ENCODE peak calls at places on chromosomes 6 and 20, in five cellular contexts. T is colonic mucosa; W is left ventricle myocardium inferior; Q is right cardiac atrium; I is CD8-positive, alpha-beta memory T cell. L is an unnamed sample.

GRCh38 chr6:108689279-108690161 is 128.8 kb downstream of the FOXO3 start:
- DNase-seq in T (peak; percentile 42), W (peak; percentile 88), Q (peak; percentile 93), I (no peak), L (no peak)

GRCh38 chr20:41249781-41250281 is 67.7 kb downstream of the ZHX3 start:
- DNase-seq in T (no peak), W (no peak), Q (peak; percentile 67), I (no peak), L (no peak)

GRCh38 chr6:78243519-78243918 is 590.7 kb downstream of the MEI4 start:
- DNase-seq in T (no peak), W (no peak), Q (no peak), I (no peak), L (no peak)

GRCh38 chr6:129605962-129606361 is 104.0 kb downstream of the ARHGAP18 start:
- DNase-seq in T (no peak), W (no peak), Q (no peak), I (no peak), L (no peak)

GRCh38 chr6:135617222-135617621 is 119.7 kb upstream of the AHI1 start:
- DNase-seq in T (no peak), W (no peak), Q (no peak), I (no peak), L (no peak)

GRCh38 chr6:22699046-22699639 is 129.8 kb downstream of the HDGFL1 start:
- DNase-seq in T (no peak), W (no peak), Q (no peak), I (no peak), L (no peak)

GRCh38 chr20:23244916-23245552 is 105.6 kb upstream of the NXT1 start:
- DNase-seq in T (no peak), W (no peak), Q (no peak), I (no peak), L (no peak)

GRCh38 chr6:44932651-44933091 is 395.5 kb upstream of the RUNX2 start:
- DNase-seq in T (no peak), W (no peak), Q (no peak), I (peak; percentile 81), L (no peak)

GRCh38 chr6:167495506-167496391 is 170.9 kb downstream of the TTLL2 start:
- DNase-seq in T (no peak), W (no peak), Q (no peak), I (no peak), L (no peak)

GRCh38 chr6:142530566-142530965 is 228.8 kb downstream of the ADGRG6 start:
- DNase-seq in T (no peak), W (no peak), Q (no peak), I (no peak), L (no peak)

GRCh38 chr6:167497387-167498056 is 172.6 kb downstream of the TTLL2 start:
- DNase-seq in T (no peak), W (no peak), Q (no peak), I (no peak), L (no peak)

GRCh38 chr6:156590482-156590881 is 186.7 kb upstream of the ARID1B start:
- DNase-seq in T (no peak), W (no peak), Q (no peak), I (no peak), L (no peak)

GRCh38 chr6:170284866-170285469 is 5.9 kb downstream of the DLL1 start:
- DNase-seq in T (no peak), W (no peak), Q (no peak), I (no peak), L (no peak)

GRCh38 chr6:118902731-118903130 is 8.8 kb downstream of the ASF1A start:
- DNase-seq in T (no peak), W (no peak), Q (no peak), I (no peak), L (no peak)

GRCh38 chr6:157929076-157929475 is 52.6 kb upstream of the SYNJ2 start:
- DNase-seq in T (no peak), W (no peak), Q (peak; percentile 21), I (no peak), L (no peak)

GRCh38 chr6:24205020-24205492 is 79.0 kb downstream of the NRSN1 start:
- DNase-seq in T (peak; percentile 21), W (no peak), Q (no peak), I (peak; percentile 10), L (no peak)

GRCh38 chr6:166553563-166554271 is 32.8 kb downstream of the RAMACL start:
- DNase-seq in T (peak; percentile 30), W (peak; percentile 50), Q (peak; percentile 69), I (no peak), L (no peak)

GRCh38 chr6:166683477-166683876 is 56.4 kb upstream of the RPS6KA2 start:
- DNase-seq in T (no peak), W (no peak), Q (no peak), I (no peak), L (no peak)

GRCh38 chr6:117352466-117353081 is 73.2 kb downstream of the ROS1 start:
- DNase-seq in T (peak; percentile 20), W (no peak), Q (no peak), I (no peak), L (no peak)

GRCh38 chr6:107637914-107638313 is 148.0 kb downstream of the SOBP start:
- DNase-seq in T (no peak), W (no peak), Q (no peak), I (no peak), L (no peak)

GRCh38 chr20:2037296-2037914 is 43.5 kb upstream of the PDYN start:
- DNase-seq in T (no peak), W (no peak), Q (no peak), I (no peak), L (no peak)

GRCh38 chr20:61369731-61370520 is 117.9 kb downstream of the CDH4 start:
- DNase-seq in T (no peak), W (no peak), Q (no peak), I (no peak), L (no peak)

GRCh38 chr20:45053441-45054351 is 47.2 kb downstream of the KCNS1 start:
- DNase-seq in T (no peak), W (no peak), Q (no peak), I (no peak), L (no peak)
- H3K4me1 ChIP-seq in T (no peaks in the 10 kb centered on the region), W (peaks cover 51% of the 10 kb centered on the region), Q (peaks cover 6% of the 10 kb centered on the region), I (peaks cover 62% of the 10 kb centered on the region), L (peaks cover 59% of the 10 kb centered on the region)

GRCh38 chr6:140318408-140318807 is 944.0 kb upstream of the CITED2 start:
- DNase-seq in T (no peak), W (no peak), Q (no peak), I (no peak), L (no peak)
- H3K27ac ChIP-seq in T (no peak overlapping the region), W (peak overlapping the region; percentile 42), Q (peak overlapping the region; percentile 81), I (no peak overlapping the region), L (no peak overlapping the region)

DNA sequence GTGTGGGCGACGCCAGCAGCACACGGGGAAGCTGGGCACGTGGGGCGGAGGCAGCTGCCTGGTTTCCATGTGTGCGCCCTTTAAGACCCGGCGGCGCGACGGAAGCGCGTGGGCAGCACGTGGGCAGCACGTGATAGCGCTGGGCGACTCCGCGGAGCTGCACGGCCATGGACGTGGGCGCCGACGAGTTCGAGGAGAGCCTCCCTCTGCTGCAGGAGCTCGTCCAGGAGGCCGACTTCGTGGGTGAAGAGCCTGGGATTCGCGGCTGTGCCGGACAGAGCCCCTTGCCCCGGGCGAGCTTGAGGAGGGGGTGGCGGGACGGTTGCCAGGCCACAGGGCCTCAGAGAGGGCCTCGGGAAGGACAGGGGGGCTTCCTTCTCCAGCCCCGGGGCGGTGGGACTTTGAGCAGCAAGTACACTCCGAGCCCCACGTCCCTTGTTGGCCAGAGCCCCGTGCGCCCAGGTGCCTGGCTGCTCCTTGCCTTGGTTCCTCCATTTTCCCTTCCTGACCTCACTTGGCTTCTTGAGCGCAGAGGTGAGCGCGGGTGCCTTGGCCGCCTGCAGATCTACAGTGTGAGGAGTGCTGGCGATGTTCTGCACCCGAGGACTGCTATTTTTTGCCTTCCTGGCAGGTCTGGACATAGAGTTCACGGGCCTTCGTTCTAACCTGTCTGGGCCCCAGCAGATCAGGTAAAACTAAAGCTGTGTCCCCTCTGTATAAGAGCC is at the start of gene PNLDC1:
- DNase-seq in T (no peak), W (no peak), Q (no peak), I (no peak), L (no peak)
- H3K4me3 ChIP-seq in T (no peak within 1 kb of the TSS), W (no peak within 1 kb of the TSS), Q (no peak within 1 kb of the TSS), I (no peak within 1 kb of the TSS), L (no peak within 1 kb of the TSS)

DNA sequence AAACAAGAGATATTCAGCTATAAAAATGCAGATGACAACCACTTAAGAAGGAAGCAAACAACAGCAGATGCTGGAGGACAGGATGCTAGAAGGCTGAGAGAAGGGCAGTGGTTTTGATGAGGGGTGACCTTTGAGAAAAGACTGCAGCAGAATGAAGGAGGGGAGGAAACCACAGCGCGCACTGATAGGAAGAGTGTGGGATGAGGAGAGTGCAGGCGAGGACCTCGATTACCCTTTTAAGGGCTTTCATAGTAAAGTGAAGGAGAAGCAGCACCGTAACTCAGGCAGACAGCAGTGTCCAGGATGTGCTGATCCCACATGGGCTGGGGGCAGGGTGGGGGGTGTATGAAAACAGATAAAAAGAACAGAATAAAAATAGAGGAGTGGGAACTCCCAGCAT is 19.2 kb downstream of the ZBTB2 start:
- DNase-seq in T (no peak), W (no peak), Q (no peak), I (peak; percentile 5), L (no peak)
- H3K4me1 ChIP-seq in T (no peaks in the 10 kb centered on the region), W (peaks cover 14% of the 10 kb centered on the region), Q (no peaks in the 10 kb centered on the region), I (peaks cover 52% of the 10 kb centered on the region), L (peaks cover 43% of the 10 kb centered on the region)

DNA sequence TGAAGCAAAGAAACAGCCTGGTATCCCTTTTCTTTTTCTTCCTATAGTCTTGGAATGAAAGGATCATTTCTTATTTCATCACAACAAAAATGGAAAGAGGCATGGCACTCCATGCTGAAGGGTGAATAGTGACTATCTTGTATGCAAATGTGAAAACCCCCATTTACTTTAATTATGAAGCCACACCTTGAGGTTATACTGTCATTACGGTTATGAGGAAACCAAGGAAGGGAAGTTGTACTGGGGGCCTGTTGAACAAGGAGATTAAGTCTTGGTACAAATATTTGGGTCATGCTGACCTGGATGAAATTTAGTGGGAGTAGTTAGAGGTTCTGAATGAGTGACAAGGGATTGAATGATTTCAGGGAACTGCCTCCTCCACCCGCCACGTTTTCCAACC is 8.7 kb upstream of the STXBP5 start:
- DNase-seq in T (no peak), W (no peak), Q (no peak), I (no peak), L (no peak)
- H3K27ac ChIP-seq in T (no peak overlapping the region), W (no peak overlapping the region), Q (no peak overlapping the region), I (no peak overlapping the region), L (no peak overlapping the region)

GRCh38 chr6:79632580-79632979 is 1.5 kb downstream of the SH3BGRL2 start:
- DNase-seq in T (no peak), W (no peak), Q (no peak), I (no peak), L (no peak)
- H3K4me3 ChIP-seq in T (peak overlapping the region; percentile 57), W (peak overlapping the region; percentile 87), Q (peak overlapping the region; percentile 39), I (no peak overlapping the region), L (no peak overlapping the region)